ENCODE peak calls at places on chromosomes 11 and 22, in eight cellular contexts. M is SK-N-SH, F is AG04450, B is keratinocyte, Y is mucosa of descending colon, U is heart left ventricle, R is brain microvascular endothelial cell, O is psoas muscle. W is an unnamed sample.

GRCh38 chr11:71452354-71453020 is 516 bp upstream of the NADSYN1 start:
- DNase-seq in M (no peak), F (no peak), B (peak; percentile 5), Y (peak; percentile 76), U (peak; percentile 65), R (peak; percentile 37), O (no peak), W (peak; percentile 72)

GRCh38 chr11:4048340-4048739 is 46.3 kb upstream of the RRM1 start:
- DNase-seq in M (no peak), F (no peak), B (no peak), Y (no peak), U (no peak), R (no peak), O (no peak), W (no peak)

GRCh38 chr11:95897731-95898130 is 26.2 kb downstream of the MTMR2 start:
- DNase-seq in M (no peak), F (no peak), B (no peak), Y (no peak), U (no peak), R (peak; percentile 40), O (no peak), W (peak; percentile 29)

GRCh38 chr22:44914026-44914721 is 95.6 kb downstream of the PHF21B start:
- DNase-seq in M (no peak), F (no peak), B (no peak), Y (peak; percentile 26), U (no peak), R (no peak), O (no peak), W (no peak)

GRCh38 chr11:79050784-79051183 is 390.0 kb downstream of the TENM4 start:
- DNase-seq in M (no peak), F (peak; percentile 90), B (no peak), Y (no peak), U (peak; percentile 35), R (no peak), O (no peak), W (no peak)

GRCh38 chr11:124638500-124638899 is 15.8 kb downstream of the TBRG1 start:
- DNase-seq in M (no peak), F (no peak), B (no peak), Y (no peak), U (no peak), R (no peak), O (no peak), W (no peak)

GRCh38 chr11:6357222-6357621 is 33.1 kb upstream of the SMPD1 start:
- DNase-seq in M (no peak), F (peak; percentile 67), B (peak; percentile 28), Y (no peak), U (peak; percentile 52), R (peak; percentile 92), O (peak; percentile 69), W (peak; percentile 87)

GRCh38 chr11:70225629-70226582 is 22.8 kb downstream of the FADD start:
- DNase-seq in M (no peak), F (no peak), B (no peak), Y (peak; percentile 91), U (no peak), R (no peak), O (peak; percentile 49), W (peak; percentile 67)

GRCh38 chr11:95545116-95545875 is 244.3 kb downstream of the FAM76B start:
- DNase-seq in M (no peak), F (no peak), B (no peak), Y (no peak), U (no peak), R (no peak), O (no peak), W (no peak)

GRCh38 chr11:765025-765801 is 12.1 kb downstream of the GATD1 start:
- DNase-seq in M (peak; percentile 92), F (no peak), B (no peak), Y (peak; percentile 73), U (peak; percentile 62), R (peak; percentile 36), O (peak; percentile 57), W (peak; percentile 59)

GRCh38 chr22:42330953-42331525 is 60.6 kb upstream of the TCF20 start:
- DNase-seq in M (no peak), F (no peak), B (peak; percentile 26), Y (no peak), U (no peak), R (no peak), O (no peak), W (no peak)

GRCh38 chr22:48640890-48641771 is 1186.5 kb downstream of the BRD1 start:
- DNase-seq in M (no peak), F (no peak), B (no peak), Y (no peak), U (no peak), R (no peak), O (no peak), W (no peak)

GRCh38 chr11:69704508-69705245 is 855 bp upstream of the FGF19 start:
- DNase-seq in M (peak; percentile 91), F (no peak), B (no peak), Y (no peak), U (no peak), R (no peak), O (no peak), W (peak; percentile 16)

GRCh38 chr11:76850815-76851214 is 9.9 kb upstream of the ACER3 start:
- DNase-seq in M (no peak), F (no peak), B (no peak), Y (no peak), U (no peak), R (no peak), O (peak; percentile 41), W (no peak)

GRCh38 chr22:44526431-44527115 is 28.5 kb upstream of the RTL6 start:
- DNase-seq in M (peak; percentile 55), F (no peak), B (no peak), Y (no peak), U (no peak), R (no peak), O (no peak), W (no peak)

GRCh38 chr11:19577849-19578619 is 134.6 kb upstream of the NAV2 start:
- DNase-seq in M (peak; percentile 57), F (no peak), B (no peak), Y (no peak), U (peak; percentile 48), R (peak; percentile 43), O (peak; percentile 33), W (peak; percentile 61)

GRCh38 chr11:130340671-130341319 is 26.1 kb upstream of the ZBTB44 start:
- DNase-seq in M (no peak), F (no peak), B (no peak), Y (no peak), U (no peak), R (no peak), O (no peak), W (peak; percentile 14)

GRCh38 chr11:34599406-34599901 is 21.4 kb upstream of the EHF start:
- DNase-seq in M (no peak), F (no peak), B (peak; percentile 62), Y (no peak), U (no peak), R (peak; percentile 76), O (no peak), W (peak; percentile 91)

GRCh38 chr11:58622344-58622743 is at the start of gene CNTF:
- DNase-seq in M (no peak), F (no peak), B (no peak), Y (no peak), U (no peak), R (peak; percentile 32), O (no peak), W (peak; percentile 11)

GRCh38 chr11:44766972-44767278 is 40.2 kb downstream of the TSPAN18 start:
- DNase-seq in M (no peak), F (no peak), B (no peak), Y (no peak), U (peak; percentile 63), R (peak; percentile 68), O (no peak), W (peak; percentile 71)

GRCh38 chr11:97990162-97990920 is 1030.4 kb upstream of the CNTN5 start:
- DNase-seq in M (no peak), F (no peak), B (no peak), Y (no peak), U (no peak), R (peak; percentile 42), O (no peak), W (peak; percentile 43)

GRCh38 chr22:40747361-40747760 is 68.1 kb downstream of the MCHR1 start:
- DNase-seq in M (no peak), F (no peak), B (no peak), Y (no peak), U (no peak), R (no peak), O (no peak), W (no peak)
- TF ChIP-seq CTCF in M (no peak), F (no peak), B (no peak), Y (no peak), U (no peak), R (no peak), O (no peak), W (no peak)

GRCh38 chr11:9732453-9732852 is 68.6 kb downstream of the SWAP70 start:
- DNase-seq in M (no peak), F (no peak), B (no peak), Y (no peak), U (no peak), R (no peak), O (no peak), W (no peak)
- H3K4me3 ChIP-seq in M (no peak overlapping the region), F (no peak overlapping the region), B (no peak overlapping the region), Y (no peak overlapping the region), U (no peak overlapping the region), R (no peak overlapping the region), O (no peak overlapping the region), W (no peak overlapping the region)

GRCh38 chr11:13891911-13892310 is 70.6 kb upstream of the SPON1 start:
- DNase-seq in M (no peak), F (no peak), B (no peak), Y (no peak), U (no peak), R (no peak), O (no peak), W (no peak)

GRCh38 chr11:13885083-13885482 is 77.4 kb upstream of the SPON1 start:
- DNase-seq in M (no peak), F (no peak), B (no peak), Y (no peak), U (no peak), R (no peak), O (no peak), W (no peak)

GRCh38 chr11:13884159-13884799 is 78.2 kb upstream of the SPON1 start:
- DNase-seq in M (no peak), F (no peak), B (no peak), Y (no peak), U (no peak), R (no peak), O (no peak), W (no peak)

GRCh38 chr11:13889566-13890214 is 72.8 kb upstream of the SPON1 start:
- DNase-seq in M (peak; percentile 17), F (no peak), B (no peak), Y (no peak), U (no peak), R (no peak), O (no peak), W (no peak)
- TF ChIP-seq CTCF in M (no peak), F (no peak), B (no peak), Y (no peak), U (no peak), R (no peak), O (no peak), W (no peak)

DNA sequence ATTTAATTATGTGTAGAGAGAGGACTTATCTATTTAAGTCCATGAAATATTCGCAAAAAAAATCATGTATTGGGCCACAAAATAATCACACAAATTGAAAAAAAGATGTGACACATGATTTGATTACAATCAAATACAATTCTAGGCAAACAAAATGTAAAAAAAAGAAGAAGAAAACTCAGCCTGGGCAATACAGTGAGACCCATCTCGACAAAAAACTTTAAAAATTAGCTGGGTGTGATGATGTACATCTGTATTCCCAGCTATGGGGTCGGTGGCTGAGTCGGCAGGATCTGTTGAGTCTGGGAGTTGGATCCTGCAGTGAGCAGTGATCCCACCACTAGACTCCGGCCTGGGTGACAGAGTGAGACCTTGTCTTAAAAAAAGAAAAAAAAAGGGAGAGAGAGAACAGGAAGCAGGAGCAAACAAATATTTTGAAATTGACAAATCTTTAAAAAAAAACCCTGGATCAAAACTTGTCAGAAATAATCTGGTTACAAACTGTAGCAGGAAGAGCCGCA is 3.1 kb upstream of the TYMP start:
- DNase-seq in M (no peak), F (no peak), B (no peak), Y (no peak), U (peak; percentile 17), R (no peak), O (no peak), W (no peak)
- H3K4me3 ChIP-seq in M (no peak overlapping the region), F (no peak overlapping the region), B (no peak overlapping the region), Y (no peak overlapping the region), U (peak overlapping the region; percentile 80), R (no peak overlapping the region), O (peak overlapping the region; percentile 69), W (no peak overlapping the region)

W was measured in cardiac fibroblast.